ENCODE peak calls at places on chromosomes 16 and 17, in ten cellular contexts. I is right cardiac atrium, W is NAMALWA, Q is fibroblast of villous mesenchyme, C is kidney tubule cell, E is AG04450, R is Right ventricle myocardium inferior, J is HuH-7, P is GDM1, L is caudate nucleus. A is an unnamed sample.

GRCh38 chr16:57628008-57628781 is at the start of gene ADGRG1:
- DNase-seq in I (peak), W (no peak), Q (peak), C (peak), E (peak), R (peak), J (peak), P (peak), L (no peak), A (peak)

GRCh38 chr17:79251824-79252223 is 177.2 kb downstream of the ENGASE start:
- DNase-seq in I (no peak), W (no peak), Q (no peak), C (no peak), E (no peak), R (no peak), J (no peak), P (no peak), L (no peak), A (no peak)

GRCh38 chr16:88686062-88686438 is 257 bp downstream of the SNAI3 start:
- DNase-seq in I (peak), W (no peak), Q (no peak), C (peak), E (no peak), R (no peak), J (no peak), P (no peak), L (no peak), A (no peak)

GRCh38 chr17:73311428-73311780 is 397 bp downstream of the CDC42EP4 start:
- DNase-seq in I (peak), W (no peak), Q (no peak), C (no peak), E (no peak), R (no peak), J (no peak), P (no peak), L (no peak), A (no peak)

GRCh38 chr16:86945166-86945900 is 367.0 kb downstream of the FOXL1 start:
- DNase-seq in I (no peak), W (no peak), Q (no peak), C (no peak), E (no peak), R (no peak), J (no peak), P (no peak), L (no peak), A (no peak)

GRCh38 chr16:19542138-19542821 is 13.2 kb upstream of the VPS35L start:
- DNase-seq in I (no peak), W (no peak), Q (no peak), C (peak), E (no peak), R (no peak), J (no peak), P (no peak), L (no peak), A (no peak)

GRCh38 chr16:68292425-68292824 is 18.3 kb downstream of the SLC7A6OS start:
- DNase-seq in I (no peak), W (no peak), Q (no peak), C (no peak), E (no peak), R (no peak), J (no peak), P (no peak), L (no peak), A (no peak)

GRCh38 chr16:89117975-89118289 is 24.3 kb downstream of the ACSF3 start:
- DNase-seq in I (peak), W (no peak), Q (no peak), C (no peak), E (no peak), R (no peak), J (no peak), P (no peak), L (no peak), A (no peak)

GRCh38 chr16:50622029-50622428 is 59.1 kb downstream of the SNX20 start:
- DNase-seq in I (peak), W (no peak), Q (no peak), C (no peak), E (no peak), R (peak), J (no peak), P (no peak), L (no peak), A (no peak)

GRCh38 chr16:74226361-74226979 is 70.1 kb upstream of the PSMD7 start:
- DNase-seq in I (no peak), W (peak), Q (peak), C (no peak), E (no peak), R (no peak), J (no peak), P (no peak), L (no peak), A (peak)

GRCh38 chr16:79409970-79410369 is 190.6 kb downstream of the MAF start:
- DNase-seq in I (no peak), W (peak), Q (no peak), C (no peak), E (no peak), R (no peak), J (no peak), P (no peak), L (no peak), A (no peak)

GRCh38 chr16:12998376-12999085 is 97.1 kb downstream of the SHISA9 start:
- DNase-seq in I (no peak), W (no peak), Q (no peak), C (peak), E (no peak), R (no peak), J (no peak), P (no peak), L (no peak), A (no peak)

GRCh38 chr17:4407851-4408250 is 25.9 kb upstream of the SPNS3 start:
- DNase-seq in I (no peak), W (no peak), Q (no peak), C (no peak), E (no peak), R (no peak), J (no peak), P (no peak), L (no peak), A (no peak)

GRCh38 chr17:1275962-1276736 is 3.3 kb upstream of the TRARG1 start:
- DNase-seq in I (peak), W (peak), Q (peak), C (peak), E (no peak), R (peak), J (peak), P (no peak), L (no peak), A (peak)

GRCh38 chr17:56700919-56701420 is 107.5 kb downstream of the NOG start:
- DNase-seq in I (peak), W (no peak), Q (peak), C (no peak), E (no peak), R (no peak), J (no peak), P (no peak), L (no peak), A (no peak)

GRCh38 chr16:51683882-51684281 is 532.8 kb upstream of the SALL1 start:
- DNase-seq in I (no peak), W (no peak), Q (no peak), C (no peak), E (no peak), R (no peak), J (no peak), P (no peak), L (no peak), A (no peak)

GRCh38 chr17:77571562-77571981 is 386.9 kb upstream of the TNRC6C start:
- DNase-seq in I (no peak), W (peak), Q (peak), C (no peak), E (no peak), R (peak), J (no peak), P (peak), L (no peak), A (peak)

GRCh38 chr16:66004706-66005105 is 361.8 kb upstream of the CDH5 start:
- DNase-seq in I (no peak), W (no peak), Q (peak), C (no peak), E (no peak), R (no peak), J (no peak), P (no peak), L (no peak), A (no peak)

GRCh38 chr17:80592243-80592642 is 47.6 kb downstream of the RPTOR start:
- DNase-seq in I (no peak), W (no peak), Q (no peak), C (no peak), E (no peak), R (no peak), J (no peak), P (no peak), L (no peak), A (no peak)

GRCh38 chr17:64628641-64629040 is 33.5 kb downstream of the SMURF2 start:
- DNase-seq in I (no peak), W (no peak), Q (no peak), C (no peak), E (no peak), R (no peak), J (no peak), P (no peak), L (no peak), A (no peak)

GRCh38 chr17:43368740-43369506 is 29.9 kb upstream of the ARL4D start:
- DNase-seq in I (peak), W (peak), Q (peak), C (peak), E (no peak), R (peak), J (peak), P (peak), L (no peak), A (peak)

GRCh38 chr16:17301593-17302135 is 169.1 kb downstream of the XYLT1 start:
- DNase-seq in I (no peak), W (peak), Q (no peak), C (peak), E (no peak), R (no peak), J (no peak), P (peak), L (no peak), A (no peak)

GRCh38 chr16:68331879-68332410 is 21.1 kb downstream of the PRMT7 start:
- DNase-seq in I (no peak), W (no peak), Q (peak), C (no peak), E (peak), R (no peak), J (no peak), P (no peak), L (no peak), A (no peak)

GRCh38 chr17:8118769-8119574 is 658 bp upstream of the ALOXE3 start:
- DNase-seq in I (peak), W (peak), Q (peak), C (peak), E (peak), R (peak), J (peak), P (peak), L (peak), A (peak)

A was measured in midbrain.